ENCODE peak calls at places on chromosomes 1 and 21, in five cellular contexts. B, F, M, R and A are unnamed samples.

GRCh38 chr1:245197911-245198379 is 43.2 kb downstream of the KIF26B start:
- DNase-seq in B (no peak), F (no peak), M (no peak), R (no peak), A (no peak)

GRCh38 chr1:35886606-35887431 is 3.8 kb downstream of the AGO1 start:
- DNase-seq in B (no peak), F (no peak), M (peak; percentile 88), R (no peak), A (peak; percentile 20)

GRCh38 chr1:101820080-101820479 is 176.6 kb downstream of the OLFM3 start:
- DNase-seq in B (peak; percentile 16), F (no peak), M (no peak), R (no peak), A (peak; percentile 20)

GRCh38 chr1:206907304-206907991 is 10.2 kb downstream of the IL24 start:
- DNase-seq in B (no peak), F (no peak), M (peak; percentile 84), R (no peak), A (peak; percentile 9)

GRCh38 chr1:94067196-94067595 is 53.8 kb downstream of the ABCA4 start:
- DNase-seq in B (no peak), F (no peak), M (no peak), R (no peak), A (no peak)

GRCh38 chr21:15706686-15707085 is 23.1 kb upstream of the USP25 start:
- DNase-seq in B (peak; percentile 81), F (no peak), M (no peak), R (no peak), A (no peak)

GRCh38 chr1:234773936-234774677 is 164.1 kb upstream of the IRF2BP2 start:
- DNase-seq in B (no peak), F (no peak), M (no peak), R (no peak), A (no peak)

GRCh38 chr1:157021688-157022087 is 23.9 kb downstream of the ARHGEF11 start:
- DNase-seq in B (no peak), F (no peak), M (no peak), R (no peak), A (no peak)

GRCh38 chr1:66495490-66495889 is 38.5 kb upstream of the SGIP1 start:
- DNase-seq in B (no peak), F (no peak), M (no peak), R (no peak), A (no peak)

GRCh38 chr1:235648954-235649721 is 446 bp downstream of the GNG4 start:
- DNase-seq in B (no peak), F (no peak), M (no peak), R (no peak), A (peak; percentile 37)

GRCh38 chr1:157551694-157552693 is at the start of gene FCRL5:
- DNase-seq in B (no peak), F (peak; percentile 33), M (no peak), R (no peak), A (no peak)

GRCh38 chr1:66335125-66335524 is 198.8 kb upstream of the SGIP1 start:
- DNase-seq in B (no peak), F (no peak), M (no peak), R (no peak), A (no peak)

GRCh38 chr1:108512239-108513071 is 47.4 kb upstream of the EEIG2 start:
- DNase-seq in B (peak; percentile 15), F (no peak), M (peak; percentile 56), R (no peak), A (no peak)

GRCh38 chr1:42013881-42014470 is 95.3 kb upstream of the HIVEP3 start:
- DNase-seq in B (no peak), F (no peak), M (no peak), R (no peak), A (no peak)

GRCh38 chr1:199685369-199685768 is 342.1 kb upstream of the NR5A2 start:
- DNase-seq in B (peak; percentile 74), F (no peak), M (no peak), R (no peak), A (peak; percentile 7)

GRCh38 chr21:26546698-26547097 is 26.4 kb downstream of the CYYR1 start:
- DNase-seq in B (no peak), F (no peak), M (no peak), R (no peak), A (no peak)

GRCh38 chr21:32771134-32771523 is 426 bp downstream of the PAXBP1 start:
- DNase-seq in B (no peak), F (no peak), M (peak; percentile 77), R (no peak), A (peak; percentile 33)

GRCh38 chr1:216464489-216464888 is 41.2 kb upstream of the USH2A start:
- DNase-seq in B (no peak), F (no peak), M (no peak), R (no peak), A (peak; percentile 23)

GRCh38 chr1:244273845-244274619 is 177.7 kb downstream of the ADSS2 start:
- DNase-seq in B (peak; percentile 42), F (no peak), M (peak; percentile 75), R (no peak), A (no peak)

GRCh38 chr1:95614197-95614596 is 380.2 kb downstream of the RWDD3 start:
- DNase-seq in B (no peak), F (no peak), M (no peak), R (no peak), A (no peak)

GRCh38 chr1:93588206-93588605 is 93.4 kb downstream of the BCAR3 start:
- DNase-seq in B (no peak), F (no peak), M (no peak), R (no peak), A (no peak)

GRCh38 chr1:89953072-89953626 is 41.8 kb upstream of the ZNF326 start:
- DNase-seq in B (peak; percentile 81), F (peak; percentile 33), M (peak; percentile 70), R (no peak), A (peak; percentile 49)

GRCh38 chr21:45420623-45421041 is 15.7 kb downstream of the COL18A1 start:
- DNase-seq in B (no peak), F (no peak), M (no peak), R (no peak), A (no peak)

GRCh38 chr21:29208666-29209059 is 78.2 kb downstream of the MAP3K7CL start:
- DNase-seq in B (no peak), F (no peak), M (no peak), R (no peak), A (no peak)

DNA sequence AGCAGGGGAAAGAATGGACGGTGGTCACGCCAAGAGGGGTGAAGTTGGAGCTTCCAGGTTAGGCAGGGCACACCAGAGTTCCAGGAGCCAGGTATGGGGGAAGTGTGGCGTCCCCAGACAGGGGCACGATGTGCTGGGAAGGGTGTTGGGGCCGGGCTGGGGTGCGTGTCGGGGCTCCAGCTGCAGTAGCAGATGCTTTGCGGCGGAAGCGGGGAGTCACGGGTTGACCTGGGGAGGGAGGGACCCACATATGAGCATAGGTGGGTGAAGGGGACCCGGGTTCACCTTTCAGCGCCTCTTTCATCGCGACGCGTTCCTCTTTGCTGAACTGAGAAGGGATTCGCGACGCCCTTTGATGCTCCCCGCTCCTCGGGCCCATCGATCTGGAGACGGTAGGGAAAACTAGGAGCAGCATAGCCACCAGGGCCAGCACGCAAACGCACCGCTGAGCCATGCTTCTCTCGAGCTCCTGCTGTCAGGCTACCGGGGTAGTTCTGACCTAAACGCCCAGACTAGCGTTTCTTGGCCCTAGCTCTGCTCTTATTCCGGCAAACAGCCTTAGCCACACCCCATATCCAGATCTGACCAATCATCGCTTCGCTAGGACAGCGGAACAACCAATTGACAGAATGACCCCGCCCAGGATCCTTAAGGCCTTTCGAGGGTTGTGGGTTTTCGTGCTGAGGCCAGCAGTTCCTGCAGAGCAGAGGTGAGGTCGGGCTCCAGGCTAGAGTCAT is at the start of gene PM20D1:
- DNase-seq in B (no peak), F (no peak), M (peak; percentile 91), R (peak; percentile 19), A (no peak)
- TF ChIP-seq CEBPB in B (no peak), F (no peak), M (no peak), R (no peak), A (no peak)

GRCh38 chr1:59453297-59453970 is 156.5 kb downstream of the FGGY start:
- DNase-seq in B (no peak), F (no peak), M (no peak), R (no peak), A (no peak)

GRCh38 chr1:59452026-59452425 is 155.1 kb downstream of the FGGY start:
- DNase-seq in B (no peak), F (no peak), M (no peak), R (no peak), A (peak; percentile 27)

GRCh38 chr1:59452559-59452958 is 155.7 kb downstream of the FGGY start:
- DNase-seq in B (no peak), F (no peak), M (no peak), R (no peak), A (no peak)

GRCh38 chr1:59457786-59458185 is 160.9 kb downstream of the FGGY start:
- DNase-seq in B (no peak), F (no peak), M (no peak), R (no peak), A (no peak)

DNA sequence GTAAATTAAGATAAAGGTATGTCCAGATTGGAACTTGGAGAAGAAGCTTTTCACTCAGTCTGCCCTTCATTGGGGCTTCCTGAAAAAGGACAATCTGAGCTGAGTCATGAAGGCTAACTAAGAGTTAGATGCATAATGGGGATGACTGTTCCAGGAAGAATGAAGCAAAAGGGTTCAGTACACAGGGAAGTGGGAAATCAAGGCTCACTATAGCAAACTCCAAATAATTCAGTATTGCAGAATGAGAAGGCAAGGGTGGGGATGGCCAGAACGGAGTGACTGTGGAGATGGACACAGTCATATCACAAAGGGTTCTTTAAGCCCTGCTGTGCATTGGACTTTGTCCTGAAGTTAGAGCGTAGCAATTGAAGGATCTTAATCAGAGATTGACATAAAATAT is 158.3 kb downstream of the FGGY start:
- DNase-seq in B (no peak), F (no peak), M (no peak), R (no peak), A (no peak)
- TF ChIP-seq SP1 in B (peak; percentile 56), F (no peak), M (no peak), R (no peak), A (no peak)

DNA sequence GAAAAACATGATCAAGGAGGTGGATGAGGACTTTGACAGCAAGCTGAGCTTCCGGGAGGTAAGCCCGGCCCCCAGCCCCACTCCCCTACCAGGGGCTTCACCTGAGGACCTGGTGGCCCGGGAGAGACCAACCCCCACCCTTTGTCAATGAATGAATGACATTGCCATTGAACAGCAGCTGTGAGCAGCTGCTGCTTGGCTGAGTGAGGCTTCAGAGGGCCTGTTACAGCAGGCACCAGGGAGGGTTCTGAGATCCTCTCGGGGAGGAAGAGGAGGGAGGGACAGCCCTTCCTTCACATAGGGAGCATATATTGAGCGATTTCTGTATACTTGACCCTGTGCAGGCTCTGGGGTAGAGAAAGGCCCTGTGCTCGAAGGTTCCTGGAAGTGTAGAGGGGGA is 12.3 kb upstream of the CTRC start:
- DNase-seq in B (no peak), F (no peak), M (no peak), R (no peak), A (no peak)
- TF ChIP-seq CEBPB in B (no peak), F (no peak), M (no peak), R (no peak), A (no peak)

GRCh38 chr1:230985711-230986110 is 6.8 kb downstream of the ARV1 start:
- DNase-seq in B (no peak), F (no peak), M (no peak), R (no peak), A (no peak)

GRCh38 chr1:230987446-230987845 is 8.6 kb downstream of the ARV1 start:
- DNase-seq in B (no peak), F (no peak), M (no peak), R (no peak), A (no peak)

GRCh38 chr1:230983811-230984210 is 4.9 kb downstream of the ARV1 start:
- DNase-seq in B (no peak), F (no peak), M (no peak), R (no peak), A (no peak)

GRCh38 chr1:230982698-230983097 is 3.8 kb downstream of the ARV1 start:
- DNase-seq in B (no peak), F (no peak), M (no peak), R (no peak), A (no peak)

GRCh38 chr1:230986976-230987375 is 8.1 kb downstream of the ARV1 start:
- DNase-seq in B (no peak), F (no peak), M (no peak), R (no peak), A (no peak)
- TF ChIP-seq SP1 in B (no peak), F (no peak), M (no peak), R (no peak), A (no peak)